ENCODE peak calls at places on chromosome 9, in five cellular contexts. One of them, this sample, is unnamed.
A peak's percentile ranks its signal among the peaks of the same experiment; 100 is the strongest.

GRCh38 chr9:97788763-97789663 is 64.0 kb upstream of the FOXE1 start:
- DNase-seq in GM12865: no peak
- DNase-seq in HCT116: no peak
- DNase-seq in heart left ventricle: no peak
- DNase-seq in brain microvascular endothelial cell: no peak
- DNase-seq in this sample: no peak

GRCh38 chr9:120579139-120579749 is 723 bp downstream of the CDK5RAP2 start:
- DNase-seq in GM12865: peak; percentile 19
- DNase-seq in HCT116: no peak
- DNase-seq in heart left ventricle: no peak
- DNase-seq in brain microvascular endothelial cell: no peak
- DNase-seq in this sample: no peak

GRCh38 chr9:92642599-92642998 is 27.3 kb downstream of the IPPK start:
- DNase-seq in GM12865: no peak
- DNase-seq in HCT116: no peak
- DNase-seq in heart left ventricle: no peak
- DNase-seq in brain microvascular endothelial cell: no peak
- DNase-seq in this sample: no peak

GRCh38 chr9:95670122-95670521 is 153.4 kb upstream of the PTCH1 start:
- DNase-seq in GM12865: no peak
- DNase-seq in HCT116: no peak
- DNase-seq in heart left ventricle: no peak
- DNase-seq in brain microvascular endothelial cell: no peak
- DNase-seq in this sample: no peak

GRCh38 chr9:70170151-70170795 is 88.5 kb upstream of the SMC5 start:
- DNase-seq in GM12865: no peak
- DNase-seq in HCT116: no peak
- DNase-seq in heart left ventricle: no peak
- DNase-seq in brain microvascular endothelial cell: no peak
- DNase-seq in this sample: no peak

GRCh38 chr9:108163321-108164005 is 673.9 kb upstream of the KLF4 start:
- DNase-seq in GM12865: no peak
- DNase-seq in HCT116: no peak
- DNase-seq in heart left ventricle: no peak
- DNase-seq in brain microvascular endothelial cell: no peak
- DNase-seq in this sample: no peak

GRCh38 chr9:91817106-91817492 is 132.9 kb downstream of the ROR2 start:
- DNase-seq in GM12865: no peak
- DNase-seq in HCT116: no peak
- DNase-seq in heart left ventricle: no peak
- DNase-seq in brain microvascular endothelial cell: no peak
- DNase-seq in this sample: no peak

GRCh38 chr9:133693116-133693515 is 45.0 kb downstream of the SARDH start:
- DNase-seq in GM12865: no peak
- DNase-seq in HCT116: no peak
- DNase-seq in heart left ventricle: peak; percentile 15
- DNase-seq in brain microvascular endothelial cell: no peak
- DNase-seq in this sample: no peak

GRCh38 chr9:134131471-134132207 is 4.2 kb upstream of the WDR5 start:
- DNase-seq in GM12865: no peak
- DNase-seq in HCT116: no peak
- DNase-seq in heart left ventricle: no peak
- DNase-seq in brain microvascular endothelial cell: no peak
- DNase-seq in this sample: no peak

GRCh38 chr9:133930046-133931015 is 61.8 kb downstream of the VAV2 start:
- DNase-seq in GM12865: no peak
- DNase-seq in HCT116: no peak
- DNase-seq in heart left ventricle: no peak
- DNase-seq in brain microvascular endothelial cell: no peak
- DNase-seq in this sample: no peak

GRCh38 chr9:123548749-123549545 is 192.9 kb downstream of the CRB2 start:
- DNase-seq in GM12865: no peak
- DNase-seq in HCT116: no peak
- DNase-seq in heart left ventricle: no peak
- DNase-seq in brain microvascular endothelial cell: no peak
- DNase-seq in this sample: no peak

GRCh38 chr9:130196643-130197042 is 24.4 kb downstream of the NCS1 start:
- DNase-seq in GM12865: no peak
- DNase-seq in HCT116: no peak
- DNase-seq in heart left ventricle: no peak
- DNase-seq in brain microvascular endothelial cell: no peak
- DNase-seq in this sample: no peak

GRCh38 chr9:136111190-136111589 is 7.5 kb downstream of the TMEM250 start:
- DNase-seq in GM12865: no peak
- DNase-seq in HCT116: no peak
- DNase-seq in heart left ventricle: no peak
- DNase-seq in brain microvascular endothelial cell: no peak
- DNase-seq in this sample: no peak
- H3K4me3 ChIP-seq in GM12865: peak overlapping the region; percentile 85
- H3K4me3 ChIP-seq in HCT116: no peak overlapping the region
- H3K4me3 ChIP-seq in heart left ventricle: no peak overlapping the region
- H3K4me3 ChIP-seq in brain microvascular endothelial cell: no peak overlapping the region
- H3K4me3 ChIP-seq in this sample: no peak overlapping the region

DNA sequence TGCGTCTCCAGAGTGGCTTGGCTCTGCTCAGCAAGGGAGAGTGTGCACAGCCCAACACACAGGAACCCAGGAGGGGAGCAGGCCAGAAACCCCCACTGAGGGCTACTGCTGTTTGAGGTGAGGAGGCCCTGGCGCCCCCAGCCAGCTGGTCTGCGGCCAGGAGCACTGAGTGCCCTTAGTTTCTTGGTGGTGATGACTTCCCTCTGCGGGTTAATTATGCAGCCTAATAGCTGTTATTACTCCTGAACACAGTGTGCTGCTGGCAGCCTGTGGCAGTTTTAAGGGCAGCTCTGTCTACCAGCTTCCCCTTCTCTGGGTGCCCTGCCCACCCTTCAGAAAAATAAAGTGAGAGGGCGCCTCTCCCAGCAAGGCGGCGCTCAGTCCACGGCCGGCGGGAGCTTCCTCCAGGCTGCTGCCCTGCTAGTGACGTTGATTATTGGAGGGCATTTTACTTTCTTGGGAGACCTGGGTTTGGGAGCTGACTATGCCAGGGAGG is 19.2 kb downstream of the GADD45G start:
- DNase-seq in GM12865: no peak
- DNase-seq in HCT116: no peak
- DNase-seq in heart left ventricle: peak; percentile 52
- DNase-seq in brain microvascular endothelial cell: no peak
- DNase-seq in this sample: no peak
- H3K4me3 ChIP-seq in GM12865: no peak overlapping the region
- H3K4me3 ChIP-seq in HCT116: no peak overlapping the region
- H3K4me3 ChIP-seq in heart left ventricle: no peak overlapping the region
- H3K4me3 ChIP-seq in brain microvascular endothelial cell: no peak overlapping the region
- H3K4me3 ChIP-seq in this sample: no peak overlapping the region

DNA sequence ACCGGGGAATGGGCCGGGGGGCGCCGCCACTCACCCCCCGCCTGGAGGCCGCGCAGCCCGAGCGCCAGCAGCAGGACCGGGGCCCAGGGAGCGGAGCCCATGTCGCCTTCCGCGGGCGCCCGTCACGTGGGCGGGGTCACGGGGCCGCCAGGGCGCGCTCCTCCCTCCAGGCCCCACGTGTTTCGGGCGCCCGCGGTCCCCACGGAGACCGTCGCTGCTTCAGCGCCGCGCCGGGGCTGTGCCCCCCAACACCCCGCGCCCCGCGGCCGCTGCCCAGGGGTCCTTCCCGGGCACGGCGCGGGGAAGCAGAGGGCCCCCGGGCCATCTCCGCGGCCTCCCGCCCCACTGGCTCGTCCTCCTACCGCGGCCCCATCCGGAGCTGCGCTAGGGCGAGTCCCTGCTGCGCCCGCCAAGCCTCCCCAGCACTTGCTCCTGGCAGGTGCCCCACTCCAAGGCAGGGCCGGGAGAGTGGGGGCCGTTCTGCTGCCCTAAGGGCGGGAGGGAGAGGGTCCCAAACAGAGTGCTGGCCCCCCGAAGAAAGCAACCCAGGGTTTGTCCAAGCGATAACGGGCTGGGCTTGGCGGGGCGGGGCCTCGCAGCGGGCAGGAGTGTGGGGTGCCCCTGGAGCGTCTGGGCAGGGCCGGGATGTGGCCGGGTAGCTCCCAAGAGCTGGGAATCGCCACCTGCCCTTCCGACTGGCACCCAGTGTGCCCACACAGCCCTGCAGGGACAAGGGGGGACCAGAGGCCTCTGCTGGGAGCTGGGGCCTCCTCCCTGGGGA is at the start of gene DPP7:
- DNase-seq in GM12865: peak; percentile 82
- DNase-seq in HCT116: no peak
- DNase-seq in heart left ventricle: peak; percentile 85
- DNase-seq in brain microvascular endothelial cell: no peak
- DNase-seq in this sample: no peak
- H3K4me3 ChIP-seq in GM12865: peak within 1 kb of the TSS; percentile 78
- H3K4me3 ChIP-seq in HCT116: peak within 1 kb of the TSS; percentile 54
- H3K4me3 ChIP-seq in heart left ventricle: peak within 1 kb of the TSS; percentile 73
- H3K4me3 ChIP-seq in brain microvascular endothelial cell: peak within 1 kb of the TSS; percentile 46
- H3K4me3 ChIP-seq in this sample: peak within 1 kb of the TSS; percentile 41

GRCh38 chr9:131405858-131406566 is 12.1 kb downstream of the PRRC2B start:
- DNase-seq in GM12865: no peak
- DNase-seq in HCT116: no peak
- DNase-seq in heart left ventricle: peak; percentile 60
- DNase-seq in brain microvascular endothelial cell: no peak
- DNase-seq in this sample: no peak
- H3K4me3 ChIP-seq in GM12865: no peak overlapping the region
- H3K4me3 ChIP-seq in HCT116: no peak overlapping the region
- H3K4me3 ChIP-seq in heart left ventricle: peak overlapping the region; percentile 0
- H3K4me3 ChIP-seq in brain microvascular endothelial cell: no peak overlapping the region
- H3K4me3 ChIP-seq in this sample: no peak overlapping the region

DNA sequence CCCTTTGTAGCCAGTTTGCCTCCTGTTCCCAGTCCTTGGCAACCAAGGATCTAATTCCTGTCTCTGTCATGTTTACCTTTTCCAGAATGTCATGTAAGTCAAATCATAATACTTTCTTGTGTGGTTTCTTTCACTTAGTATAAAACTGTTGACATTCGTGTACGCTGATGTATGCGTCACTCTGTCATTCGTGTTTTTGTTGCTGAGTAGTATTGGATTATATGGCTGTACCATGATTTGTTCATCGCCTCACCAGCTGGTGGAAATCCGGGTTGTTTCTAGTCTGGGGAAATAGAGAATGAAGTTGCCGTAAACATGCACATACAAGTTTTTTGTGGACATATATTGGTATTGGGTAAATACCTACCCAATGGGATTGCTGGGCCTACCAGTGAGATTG is 97.4 kb downstream of the ANGPTL2 start:
- DNase-seq in GM12865: no peak
- DNase-seq in HCT116: no peak
- DNase-seq in heart left ventricle: no peak
- DNase-seq in brain microvascular endothelial cell: no peak
- DNase-seq in this sample: no peak
- H3K4me3 ChIP-seq in GM12865: no peak overlapping the region
- H3K4me3 ChIP-seq in HCT116: no peak overlapping the region
- H3K4me3 ChIP-seq in heart left ventricle: no peak overlapping the region
- H3K4me3 ChIP-seq in brain microvascular endothelial cell: no peak overlapping the region
- H3K4me3 ChIP-seq in this sample: no peak overlapping the region

GRCh38 chr9:136194540-136194939 is 10.4 kb downstream of the LHX3 start:
- DNase-seq in GM12865: no peak
- DNase-seq in HCT116: no peak
- DNase-seq in heart left ventricle: no peak
- DNase-seq in brain microvascular endothelial cell: no peak
- DNase-seq in this sample: no peak

GRCh38 chr9:136197930-136198604 is 6.9 kb downstream of the LHX3 start:
- DNase-seq in GM12865: no peak
- DNase-seq in HCT116: no peak
- DNase-seq in heart left ventricle: no peak
- DNase-seq in brain microvascular endothelial cell: no peak
- DNase-seq in this sample: no peak

GRCh38 chr9:136198605-136199083 is 6.3 kb downstream of the LHX3 start:
- DNase-seq in GM12865: no peak
- DNase-seq in HCT116: no peak
- DNase-seq in heart left ventricle: no peak
- DNase-seq in brain microvascular endothelial cell: no peak
- DNase-seq in this sample: no peak

GRCh38 chr9:136197372-136197875 is 7.5 kb downstream of the LHX3 start:
- DNase-seq in GM12865: no peak
- DNase-seq in HCT116: no peak
- DNase-seq in heart left ventricle: no peak
- DNase-seq in brain microvascular endothelial cell: no peak
- DNase-seq in this sample: no peak

GRCh38 chr9:136196465-136197371 is 8.2 kb downstream of the LHX3 start:
- DNase-seq in GM12865: no peak
- DNase-seq in HCT116: no peak
- DNase-seq in heart left ventricle: no peak
- DNase-seq in brain microvascular endothelial cell: no peak
- DNase-seq in this sample: no peak
- H3K4me3 ChIP-seq in GM12865: no peak overlapping the region
- H3K4me3 ChIP-seq in HCT116: no peak overlapping the region
- H3K4me3 ChIP-seq in heart left ventricle: no peak overlapping the region
- H3K4me3 ChIP-seq in brain microvascular endothelial cell: no peak overlapping the region
- H3K4me3 ChIP-seq in this sample: no peak overlapping the region